ENCODE peak calls at places on chromosomes 3 and 15, in seven cellular contexts. One of them, this sample, is unnamed.

GRCh38 chr3:175941352-175941751 is 1082.2 kb downstream of the NAALADL2 start:
- DNase-seq in activated effector memory CD4-positive, alpha-beta T cell treated with Interleukin-2 at 50 U/mL for 16 hours: no peak
- DNase-seq in colonic mucosa: peak; percentile 22
- DNase-seq in activated T-cell treated with anti-CD3 and anti-CD28 coated beads for 4 hours: no peak
- DNase-seq in ovary: no peak
- DNase-seq in CD8-positive, alpha-beta memory T cell: no peak
- DNase-seq in body of pancreas: no peak
- DNase-seq in this sample: no peak

GRCh38 chr3:195100903-195101591 is 169.9 kb downstream of the XXYLT1 start:
- DNase-seq in body of pancreas: peak; percentile 39
- DNase-seq in ovary: no peak
- DNase-seq in CD8-positive, alpha-beta memory T cell: no peak
- DNase-seq in activated effector memory CD4-positive, alpha-beta T cell treated with Interleukin-2 at 50 U/mL for 16 hours: no peak
- DNase-seq in activated T-cell treated with anti-CD3 and anti-CD28 coated beads for 4 hours: no peak
- DNase-seq in colonic mucosa: no peak
- DNase-seq in this sample: no peak

GRCh38 chr15:78341057-78341763 is 1.1 kb downstream of the CRABP1 start:
- DNase-seq in colonic mucosa: no peak
- DNase-seq in ovary: no peak
- DNase-seq in CD8-positive, alpha-beta memory T cell: no peak
- DNase-seq in activated effector memory CD4-positive, alpha-beta T cell treated with Interleukin-2 at 50 U/mL for 16 hours: no peak
- DNase-seq in body of pancreas: no peak
- DNase-seq in activated T-cell treated with anti-CD3 and anti-CD28 coated beads for 4 hours: no peak
- DNase-seq in this sample: no peak

GRCh38 chr3:12423918-12424634 is 60.2 kb upstream of the TSEN2 start:
- DNase-seq in colonic mucosa: no peak
- DNase-seq in CD8-positive, alpha-beta memory T cell: no peak
- DNase-seq in activated effector memory CD4-positive, alpha-beta T cell treated with Interleukin-2 at 50 U/mL for 16 hours: no peak
- DNase-seq in body of pancreas: no peak
- DNase-seq in ovary: no peak
- DNase-seq in activated T-cell treated with anti-CD3 and anti-CD28 coated beads for 4 hours: no peak
- DNase-seq in this sample: no peak

GRCh38 chr3:105516972-105517371 is 150.3 kb downstream of the ALCAM start:
- DNase-seq in activated T-cell treated with anti-CD3 and anti-CD28 coated beads for 4 hours: no peak
- DNase-seq in ovary: no peak
- DNase-seq in colonic mucosa: no peak
- DNase-seq in body of pancreas: no peak
- DNase-seq in CD8-positive, alpha-beta memory T cell: no peak
- DNase-seq in activated effector memory CD4-positive, alpha-beta T cell treated with Interleukin-2 at 50 U/mL for 16 hours: no peak
- DNase-seq in this sample: no peak

GRCh38 chr15:57218826-57219576 is 157.3 kb upstream of the CGNL1 start:
- DNase-seq in activated T-cell treated with anti-CD3 and anti-CD28 coated beads for 4 hours: no peak
- DNase-seq in colonic mucosa: no peak
- DNase-seq in body of pancreas: no peak
- DNase-seq in activated effector memory CD4-positive, alpha-beta T cell treated with Interleukin-2 at 50 U/mL for 16 hours: no peak
- DNase-seq in CD8-positive, alpha-beta memory T cell: no peak
- DNase-seq in ovary: no peak
- DNase-seq in this sample: no peak

GRCh38 chr3:151768393-151768930 is 34.7 kb downstream of the AADACL2 start:
- DNase-seq in body of pancreas: no peak
- DNase-seq in colonic mucosa: no peak
- DNase-seq in activated T-cell treated with anti-CD3 and anti-CD28 coated beads for 4 hours: no peak
- DNase-seq in activated effector memory CD4-positive, alpha-beta T cell treated with Interleukin-2 at 50 U/mL for 16 hours: no peak
- DNase-seq in ovary: no peak
- DNase-seq in CD8-positive, alpha-beta memory T cell: no peak
- DNase-seq in this sample: no peak

GRCh38 chr15:31387483-31388118 is 61.0 kb downstream of the KLF13 start:
- DNase-seq in CD8-positive, alpha-beta memory T cell: no peak
- DNase-seq in body of pancreas: peak; percentile 93
- DNase-seq in colonic mucosa: peak; percentile 58
- DNase-seq in activated T-cell treated with anti-CD3 and anti-CD28 coated beads for 4 hours: no peak
- DNase-seq in activated effector memory CD4-positive, alpha-beta T cell treated with Interleukin-2 at 50 U/mL for 16 hours: no peak
- DNase-seq in ovary: peak; percentile 23
- DNase-seq in this sample: no peak

GRCh38 chr3:147672035-147672434 is 262.9 kb downstream of the ZIC1 start:
- DNase-seq in colonic mucosa: no peak
- DNase-seq in CD8-positive, alpha-beta memory T cell: no peak
- DNase-seq in ovary: no peak
- DNase-seq in body of pancreas: no peak
- DNase-seq in activated effector memory CD4-positive, alpha-beta T cell treated with Interleukin-2 at 50 U/mL for 16 hours: no peak
- DNase-seq in activated T-cell treated with anti-CD3 and anti-CD28 coated beads for 4 hours: no peak
- DNase-seq in this sample: no peak

GRCh38 chr15:67186226-67186649 is 68.2 kb downstream of the AAGAB start:
- DNase-seq in CD8-positive, alpha-beta memory T cell: no peak
- DNase-seq in activated T-cell treated with anti-CD3 and anti-CD28 coated beads for 4 hours: no peak
- DNase-seq in body of pancreas: no peak
- DNase-seq in colonic mucosa: peak; percentile 47
- DNase-seq in activated effector memory CD4-positive, alpha-beta T cell treated with Interleukin-2 at 50 U/mL for 16 hours: no peak
- DNase-seq in ovary: peak; percentile 76
- DNase-seq in this sample: no peak

GRCh38 chr3:70716832-70717231 is 404.4 kb upstream of the MDFIC2 start:
- DNase-seq in CD8-positive, alpha-beta memory T cell: no peak
- DNase-seq in ovary: peak; percentile 36
- DNase-seq in body of pancreas: peak; percentile 10
- DNase-seq in activated effector memory CD4-positive, alpha-beta T cell treated with Interleukin-2 at 50 U/mL for 16 hours: no peak
- DNase-seq in colonic mucosa: no peak
- DNase-seq in activated T-cell treated with anti-CD3 and anti-CD28 coated beads for 4 hours: no peak
- DNase-seq in this sample: no peak

GRCh38 chr3:144457758-144458157 is 486.1 kb downstream of the DIPK2A start:
- DNase-seq in activated T-cell treated with anti-CD3 and anti-CD28 coated beads for 4 hours: no peak
- DNase-seq in CD8-positive, alpha-beta memory T cell: no peak
- DNase-seq in body of pancreas: no peak
- DNase-seq in ovary: no peak
- DNase-seq in activated effector memory CD4-positive, alpha-beta T cell treated with Interleukin-2 at 50 U/mL for 16 hours: no peak
- DNase-seq in colonic mucosa: no peak
- DNase-seq in this sample: no peak

GRCh38 chr3:16148783-16149182 is 25.7 kb upstream of the GALNT15 start:
- DNase-seq in body of pancreas: no peak
- DNase-seq in CD8-positive, alpha-beta memory T cell: no peak
- DNase-seq in activated effector memory CD4-positive, alpha-beta T cell treated with Interleukin-2 at 50 U/mL for 16 hours: no peak
- DNase-seq in colonic mucosa: peak; percentile 70
- DNase-seq in activated T-cell treated with anti-CD3 and anti-CD28 coated beads for 4 hours: no peak
- DNase-seq in ovary: peak; percentile 90
- DNase-seq in this sample: no peak

GRCh38 chr15:66881173-66881905 is 179.3 kb downstream of the SMAD6 start:
- DNase-seq in colonic mucosa: peak; percentile 13
- DNase-seq in activated T-cell treated with anti-CD3 and anti-CD28 coated beads for 4 hours: no peak
- DNase-seq in ovary: no peak
- DNase-seq in CD8-positive, alpha-beta memory T cell: no peak
- DNase-seq in activated effector memory CD4-positive, alpha-beta T cell treated with Interleukin-2 at 50 U/mL for 16 hours: no peak
- DNase-seq in body of pancreas: no peak
- DNase-seq in this sample: no peak

GRCh38 chr15:75928680-75929608 is 25.3 kb downstream of the FBXO22 start:
- DNase-seq in body of pancreas: peak; percentile 57
- DNase-seq in activated effector memory CD4-positive, alpha-beta T cell treated with Interleukin-2 at 50 U/mL for 16 hours: no peak
- DNase-seq in colonic mucosa: peak; percentile 25
- DNase-seq in activated T-cell treated with anti-CD3 and anti-CD28 coated beads for 4 hours: no peak
- DNase-seq in ovary: no peak
- DNase-seq in CD8-positive, alpha-beta memory T cell: no peak
- DNase-seq in this sample: no peak

GRCh38 chr15:51108933-51109550 is 14.3 kb upstream of the TNFAIP8L3 start:
- DNase-seq in CD8-positive, alpha-beta memory T cell: no peak
- DNase-seq in body of pancreas: no peak
- DNase-seq in colonic mucosa: no peak
- DNase-seq in activated effector memory CD4-positive, alpha-beta T cell treated with Interleukin-2 at 50 U/mL for 16 hours: no peak
- DNase-seq in ovary: peak; percentile 39
- DNase-seq in activated T-cell treated with anti-CD3 and anti-CD28 coated beads for 4 hours: no peak
- DNase-seq in this sample: no peak

GRCh38 chr3:101070260-101071121 is 77.3 kb upstream of the ABI3BP start:
- DNase-seq in activated effector memory CD4-positive, alpha-beta T cell treated with Interleukin-2 at 50 U/mL for 16 hours: peak; percentile 38
- DNase-seq in CD8-positive, alpha-beta memory T cell: peak; percentile 25
- DNase-seq in activated T-cell treated with anti-CD3 and anti-CD28 coated beads for 4 hours: peak; percentile 14
- DNase-seq in colonic mucosa: peak; percentile 82
- DNase-seq in body of pancreas: peak; percentile 82
- DNase-seq in ovary: no peak
- DNase-seq in this sample: peak; percentile 31

GRCh38 chr3:127684871-127685707 is 12.3 kb downstream of the ABTB1 start:
- DNase-seq in activated T-cell treated with anti-CD3 and anti-CD28 coated beads for 4 hours: no peak
- DNase-seq in colonic mucosa: no peak
- DNase-seq in activated effector memory CD4-positive, alpha-beta T cell treated with Interleukin-2 at 50 U/mL for 16 hours: no peak
- DNase-seq in CD8-positive, alpha-beta memory T cell: no peak
- DNase-seq in body of pancreas: peak; percentile 5
- DNase-seq in ovary: no peak
- DNase-seq in this sample: no peak

GRCh38 chr15:46366360-46367007 is 731.7 kb downstream of the SQOR start:
- DNase-seq in ovary: no peak
- DNase-seq in CD8-positive, alpha-beta memory T cell: no peak
- DNase-seq in activated T-cell treated with anti-CD3 and anti-CD28 coated beads for 4 hours: no peak
- DNase-seq in body of pancreas: no peak
- DNase-seq in activated effector memory CD4-positive, alpha-beta T cell treated with Interleukin-2 at 50 U/mL for 16 hours: no peak
- DNase-seq in colonic mucosa: no peak
- DNase-seq in this sample: no peak

GRCh38 chr15:90035095-90035834 is 34.1 kb downstream of the ZNF710 start:
- DNase-seq in activated effector memory CD4-positive, alpha-beta T cell treated with Interleukin-2 at 50 U/mL for 16 hours: no peak
- DNase-seq in CD8-positive, alpha-beta memory T cell: no peak
- DNase-seq in ovary: no peak
- DNase-seq in colonic mucosa: peak; percentile 58
- DNase-seq in body of pancreas: peak; percentile 60
- DNase-seq in activated T-cell treated with anti-CD3 and anti-CD28 coated beads for 4 hours: no peak
- DNase-seq in this sample: no peak